ENCODE peak calls at places on chromosomes 7 and 10, in nine cellular contexts. S, W, R, E, A, N, L, V and G are unnamed samples.

GRCh38 chr10:480928-481551 is 208.4 kb downstream of the DIP2C start:
- DNase-seq in L (no peak), R (peak; percentile 69), A (no peak), S (no peak), N (no peak), V (no peak), W (peak; percentile 56), E (no peak), G (no peak)

GRCh38 chr7:70703785-70704184 is 428.2 kb upstream of the GALNT17 start:
- DNase-seq in R (no peak), V (no peak), E (no peak), A (no peak), N (no peak), S (no peak), L (no peak), W (no peak), G (peak; percentile 91)

GRCh38 chr10:121791761-121792160 is 136.1 kb downstream of the ATE1 start:
- DNase-seq in A (no peak), E (no peak), N (no peak), L (no peak), R (no peak), V (no peak), S (no peak), W (no peak), G (no peak)

GRCh38 chr7:46352335-46352954 is 431.4 kb upstream of the IGFBP3 start:
- DNase-seq in V (peak; percentile 23), W (peak; percentile 80), R (peak; percentile 52), A (peak; percentile 47), S (peak; percentile 77), L (no peak), N (no peak), E (peak; percentile 74), G (no peak)

GRCh38 chr7:124652237-124652636 is 113.4 kb downstream of the GPR37 start:
- DNase-seq in R (no peak), N (no peak), W (no peak), A (peak; percentile 16), L (no peak), V (no peak), E (no peak), S (no peak), G (no peak)

GRCh38 chr7:26500749-26501352 is 209.2 kb downstream of the SNX10 start:
- DNase-seq in N (no peak), V (no peak), L (no peak), R (no peak), S (peak; percentile 3), E (peak; percentile 60), A (peak; percentile 27), W (peak; percentile 31), G (no peak)

GRCh38 chr10:103451871-103452713 is at the start of gene CALHM2:
- DNase-seq in W (peak; percentile 70), E (peak; percentile 84), A (peak; percentile 27), L (peak; percentile 88), R (peak; percentile 57), S (peak; percentile 84), N (peak; percentile 84), V (peak; percentile 76), G (no peak)

GRCh38 chr7:65308300-65308678 is 65.4 kb upstream of the ZNF92 start:
- DNase-seq in N (no peak), E (no peak), S (no peak), W (no peak), A (no peak), R (no peak), L (no peak), V (no peak), G (no peak)

GRCh38 chr10:67666416-67667043 is 29.5 kb downstream of the CTNNA3 start:
- DNase-seq in R (no peak), W (peak; percentile 18), L (no peak), N (no peak), E (peak; percentile 48), S (peak; percentile 82), V (no peak), A (peak; percentile 6), G (no peak)

GRCh38 chr7:24905996-24906770 is 73.8 kb downstream of the OSBPL3 start:
- DNase-seq in S (no peak), W (no peak), A (peak; percentile 78), L (no peak), E (peak; percentile 46), R (no peak), N (no peak), V (no peak), G (no peak)

GRCh38 chr7:81294897-81295515 is 376.2 kb upstream of the SEMA3C start:
- DNase-seq in N (no peak), V (no peak), E (no peak), L (peak; percentile 51), W (no peak), R (no peak), S (no peak), A (no peak), G (no peak)

GRCh38 chr7:157701395-157701794 is 364.6 kb downstream of the DNAJB6 start:
- DNase-seq in S (no peak), A (no peak), V (no peak), L (no peak), N (no peak), R (peak; percentile 2), E (no peak), W (no peak), G (no peak)

GRCh38 chr7:126040114-126041045 is 1110.8 kb upstream of the POT1 start:
- DNase-seq in E (no peak), S (no peak), V (no peak), W (no peak), L (no peak), N (peak; percentile 30), A (no peak), R (no peak), G (no peak)

GRCh38 chr7:134197342-134197741 is 70.2 kb downstream of the LRGUK start:
- DNase-seq in A (no peak), W (no peak), S (no peak), R (no peak), V (no peak), N (no peak), E (no peak), L (no peak), G (no peak)

GRCh38 chr10:125159486-125159931 is 854 bp downstream of the CTBP2 start:
- DNase-seq in S (peak; percentile 60), W (peak; percentile 56), A (no peak), L (no peak), V (peak; percentile 43), E (peak; percentile 63), R (peak; percentile 45), N (no peak), G (no peak)

GRCh38 chr10:72762042-72762441 is 70.1 kb downstream of the MCU start:
- DNase-seq in V (no peak), N (no peak), E (no peak), S (peak; percentile 66), L (no peak), W (no peak), A (no peak), R (no peak), G (no peak)

GRCh38 chr7:135933509-135934188 is 43.5 kb downstream of the MTPN start:
- DNase-seq in V (no peak), S (no peak), A (no peak), R (no peak), N (no peak), E (peak; percentile 23), W (no peak), L (no peak), G (no peak)

GRCh38 chr10:4234661-4235060 is 449.7 kb upstream of the KLF6 start:
- DNase-seq in A (no peak), E (no peak), L (no peak), S (no peak), V (no peak), R (no peak), N (no peak), W (no peak), G (no peak)

GRCh38 chr10:124648738-124649137 is 95.4 kb downstream of the FAM53B start:
- DNase-seq in A (peak; percentile 92), N (peak; percentile 84), L (peak; percentile 90), W (peak; percentile 76), V (peak; percentile 56), E (peak; percentile 42), S (peak; percentile 64), R (peak; percentile 88), G (no peak)

DNA sequence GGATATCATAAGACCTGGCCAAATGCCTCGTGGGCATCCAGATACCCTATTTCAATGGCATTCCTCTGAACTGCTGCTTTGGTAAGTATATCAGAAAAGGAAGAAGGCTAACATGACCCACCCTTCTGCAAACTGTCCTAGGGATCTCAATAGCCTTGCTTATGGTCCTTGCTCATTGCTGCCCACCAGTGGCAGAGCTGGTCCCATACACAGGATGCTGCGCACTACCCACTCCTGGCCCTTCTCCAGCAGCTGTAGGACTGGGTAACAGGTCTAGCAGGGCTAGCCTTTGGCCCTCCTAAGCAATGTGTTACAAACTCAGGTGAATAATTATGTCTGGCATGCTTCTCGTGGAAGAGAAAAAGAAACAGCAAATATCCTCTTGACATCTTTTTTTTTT is 72.5 kb downstream of the C10orf90 start:
- DNase-seq in E (peak; percentile 67), N (no peak), L (no peak), R (no peak), A (peak; percentile 26), S (peak; percentile 6), W (peak; percentile 48), V (no peak), G (peak; percentile 62)
- H3K4me1 ChIP-seq in E (no peaks in the 10 kb centered on the region), N (no peaks in the 10 kb centered on the region), L (no peaks in the 10 kb centered on the region), R (no peaks in the 10 kb centered on the region), A (no peaks in the 10 kb centered on the region), S (peaks cover 12% of the 10 kb centered on the region), W (no peaks in the 10 kb centered on the region), V (no peaks in the 10 kb centered on the region), G (no peaks in the 10 kb centered on the region)

GRCh38 chr10:70892631-70893030 is 4.3 kb upstream of the PCBD1 start:
- DNase-seq in S (no peak), L (no peak), A (no peak), E (no peak), R (no peak), N (no peak), W (no peak), V (no peak), G (no peak)
- H3K4me1 ChIP-seq in S (peaks cover 11% of the 10 kb centered on the region), L (peaks cover 5% of the 10 kb centered on the region), A (peaks cover 7% of the 10 kb centered on the region), E (peaks cover 15% of the 10 kb centered on the region), R (peaks cover 18% of the 10 kb centered on the region), N (no peaks in the 10 kb centered on the region), W (peaks cover 26% of the 10 kb centered on the region), V (no peaks in the 10 kb centered on the region), G (peaks cover 5% of the 10 kb centered on the region)

DNA sequence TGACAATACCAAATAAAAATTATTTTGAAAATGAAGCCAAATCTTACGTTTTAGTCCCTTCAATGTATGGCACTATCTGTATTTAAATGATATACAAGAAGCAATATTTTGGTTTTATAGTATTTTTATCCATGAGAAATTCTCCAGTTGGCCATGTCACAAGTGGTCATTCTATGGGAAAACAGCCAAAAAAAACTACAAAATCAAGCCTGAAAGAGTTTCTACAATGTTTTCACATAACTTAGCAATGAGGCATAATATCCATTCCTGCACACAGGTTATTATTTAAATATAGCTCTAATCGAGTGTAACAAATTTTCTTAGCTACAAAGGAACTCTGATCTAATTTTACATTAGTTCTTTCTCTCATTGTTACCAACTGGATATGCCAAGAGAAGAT is 5.4 kb downstream of the RAB11FIP2 start:
- DNase-seq in S (peak; percentile 73), A (peak; percentile 11), E (peak; percentile 61), V (no peak), L (no peak), N (no peak), R (no peak), W (no peak), G (no peak)
- H3K4me1 ChIP-seq in S (peaks cover 59% of the 10 kb centered on the region), A (peaks cover 7% of the 10 kb centered on the region), E (peaks cover 45% of the 10 kb centered on the region), V (no peaks in the 10 kb centered on the region), L (peaks cover 17% of the 10 kb centered on the region), N (no peaks in the 10 kb centered on the region), R (peaks cover 64% of the 10 kb centered on the region), W (peaks cover 17% of the 10 kb centered on the region), G (peaks cover 23% of the 10 kb centered on the region)

GRCh38 chr7:23472046-23472445 is 1.8 kb upstream of the IGF2BP3 start:
- DNase-seq in R (no peak), N (no peak), W (no peak), S (no peak), E (no peak), A (no peak), L (no peak), V (no peak), G (no peak)
- H3K4me1 ChIP-seq in R (peaks cover 42% of the 10 kb centered on the region), N (no peaks in the 10 kb centered on the region), W (peaks cover 18% of the 10 kb centered on the region), S (peaks cover 20% of the 10 kb centered on the region), E (peaks cover 8% of the 10 kb centered on the region), A (peaks cover 30% of the 10 kb centered on the region), L (peaks cover 25% of the 10 kb centered on the region), V (peaks cover 16% of the 10 kb centered on the region), G (peaks cover 9% of the 10 kb centered on the region)